ENCODE peak calls at places on chromosomes 4 and X, in four cellular contexts. F is endothelial cell of umbilical vein, A is Peyer's patch, O is prostate gland. H is an unnamed sample.

GRCh38 chrX:56759736-56760409 is 30.8 kb downstream of the NBDY start:
- DNase-seq in F (no peak), A (no peak), O (no peak), H (no peak)

GRCh38 chr4:158490629-158491028 is 31.1 kb upstream of the RXFP1 start:
- DNase-seq in F (no peak), A (no peak), O (no peak), H (no peak)

GRCh38 chr4:83266689-83267088 is 17.9 kb downstream of the COQ2 start:
- DNase-seq in F (no peak), A (no peak), O (no peak), H (no peak)

GRCh38 chr4:15400911-15401671 is 26.7 kb upstream of the C1QTNF7 start:
- DNase-seq in F (no peak), A (no peak), O (peak; percentile 30), H (no peak)

GRCh38 chr4:118281611-118282442 is 71.0 kb downstream of the PRSS12 start:
- DNase-seq in F (peak; percentile 19), A (peak; percentile 53), O (no peak), H (peak; percentile 7)

GRCh38 chr4:139700568-139700967 is 34.9 kb downstream of the MGST2 start:
- DNase-seq in F (no peak), A (no peak), O (no peak), H (no peak)

GRCh38 chr4:182113774-182114173 is 129.4 kb upstream of the TENM3 start:
- DNase-seq in F (no peak), A (no peak), O (no peak), H (no peak)

GRCh38 chr4:127782025-127782274 is 172 bp upstream of the HSPA4L start:
- DNase-seq in F (no peak), A (peak; percentile 89), O (peak; percentile 77), H (peak; percentile 90)

GRCh38 chr4:22202351-22203343 is 254.1 kb upstream of the KCNIP4 start:
- DNase-seq in F (no peak), A (peak; percentile 53), O (no peak), H (no peak)

GRCh38 chrX:101377542-101377941 is 8.4 kb downstream of the BTK start:
- DNase-seq in F (no peak), A (no peak), O (no peak), H (no peak)

GRCh38 chrX:49203536-49203935 is 3.5 kb upstream of the SYP start:
- DNase-seq in F (no peak), A (no peak), O (no peak), H (no peak)

GRCh38 chr4:123116412-123116811 is 194.0 kb upstream of the NUDT6 start:
- DNase-seq in F (peak; percentile 59), A (no peak), O (no peak), H (no peak)

GRCh38 chr4:178068136-178068535 is 625.9 kb upstream of the AGA start:
- DNase-seq in F (no peak), A (no peak), O (no peak), H (no peak)

GRCh38 chrX:15815779-15816452 is 25.6 kb downstream of the ZRSR2 start:
- DNase-seq in F (peak; percentile 2), A (no peak), O (no peak), H (peak; percentile 14)

GRCh38 chr4:1531683-1532548 is 125.7 kb upstream of the NKX1-1 start:
- DNase-seq in F (no peak), A (no peak), O (no peak), H (no peak)

GRCh38 chrX:9983463-9983862 is 16.3 kb downstream of the CLDN34 start:
- DNase-seq in F (no peak), A (no peak), O (no peak), H (no peak)

GRCh38 chr4:107130157-107130556 is 94.0 kb upstream of the DKK2 start:
- DNase-seq in F (peak; percentile 92), A (no peak), O (no peak), H (no peak)

GRCh38 chrX:37783284-37783683 is 3.4 kb downstream of the CYBB start:
- DNase-seq in F (no peak), A (no peak), O (no peak), H (no peak)

DNA sequence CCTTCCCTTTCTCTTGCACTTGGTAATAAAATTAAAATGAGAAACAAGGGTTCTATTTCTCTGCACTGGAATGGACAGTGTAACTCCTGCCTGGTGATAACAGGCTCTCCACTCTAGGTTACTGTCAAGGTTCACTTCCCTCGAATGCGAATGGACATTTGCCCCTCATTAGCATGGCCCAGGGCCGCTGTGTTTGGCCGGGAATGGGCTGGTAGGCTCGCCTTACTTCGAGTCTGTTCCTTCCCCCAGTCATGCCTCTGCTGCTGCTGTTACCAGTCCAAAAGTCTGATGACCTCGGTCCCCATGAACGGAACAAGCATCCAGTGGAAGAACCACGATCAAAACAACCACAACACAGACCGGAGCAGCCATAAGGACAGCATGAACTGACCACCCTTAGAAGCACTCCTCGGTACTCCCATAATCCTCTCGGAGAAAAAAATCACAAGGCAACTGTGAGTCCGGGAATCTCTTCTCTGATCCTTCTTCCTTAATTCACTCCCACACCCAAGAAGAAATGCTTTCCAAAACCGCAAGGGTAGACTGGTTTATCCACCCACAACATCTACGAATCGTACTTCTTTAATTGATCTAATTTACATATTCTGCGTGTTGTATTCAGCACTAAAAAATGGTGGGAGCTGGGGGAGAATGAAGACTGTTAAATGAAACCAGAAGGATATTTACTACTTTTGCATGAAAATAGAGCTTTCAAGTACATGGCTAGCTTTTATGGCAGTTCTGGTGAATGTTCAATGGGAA is 61.5 kb downstream of the EDNRA start:
- DNase-seq in F (no peak), A (no peak), O (no peak), H (no peak)
- TF ChIP-seq POLR2A in F (no peak), A (no peak), O (no peak), H (no peak)

GRCh38 chr4:4395849-4396627 is 9.1 kb downstream of the NSG1 start:
- DNase-seq in F (no peak), A (no peak), O (no peak), H (no peak)
- TF ChIP-seq POLR2A in F (no peak), A (no peak), O (no peak), H (no peak)

DNA sequence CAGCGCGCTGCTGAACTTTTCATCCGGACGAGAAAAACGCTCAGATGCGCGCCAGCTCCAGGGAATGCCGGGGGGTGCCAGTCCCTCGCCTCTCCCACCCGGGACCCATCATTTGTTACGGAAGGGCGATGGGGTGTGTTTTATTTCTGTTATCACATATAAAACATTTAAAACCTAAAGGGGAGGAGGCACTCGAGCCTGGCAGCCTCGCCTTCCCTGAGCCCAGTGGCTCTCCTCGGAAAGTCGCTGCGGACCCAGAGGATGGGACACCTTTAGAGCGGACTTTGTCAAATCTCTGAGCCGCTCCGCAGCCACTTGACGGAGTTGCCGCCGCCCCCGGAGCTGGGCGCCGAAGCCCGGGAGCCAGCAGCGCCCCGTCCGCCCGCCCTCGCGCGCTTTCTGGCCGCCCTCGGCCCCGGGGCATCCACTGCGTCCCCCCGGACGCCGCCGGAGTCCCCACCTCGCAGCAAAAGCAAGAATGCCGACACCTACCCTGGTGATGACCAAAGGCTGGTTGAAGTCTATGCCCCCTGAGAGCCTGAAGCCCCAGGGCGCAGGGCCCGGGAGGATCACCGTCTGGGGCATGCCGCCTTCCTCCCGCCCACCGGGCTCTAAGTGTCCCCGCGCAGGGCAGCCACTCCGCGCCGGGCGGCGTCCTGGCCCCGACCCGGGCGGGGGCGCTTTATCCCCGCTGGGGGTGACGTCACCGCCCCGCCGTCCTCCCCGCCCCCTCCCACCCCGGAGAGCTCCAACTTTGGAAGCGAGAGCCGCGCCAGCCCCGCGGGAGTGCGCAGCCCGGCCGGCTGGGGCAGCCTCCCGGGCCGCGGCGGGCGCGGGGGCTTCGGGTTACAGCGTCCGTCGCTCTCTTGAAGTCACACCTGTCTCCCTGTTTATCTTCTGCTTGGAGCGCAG is at the start of gene PDLIM3:
- DNase-seq in F (peak; percentile 65), A (peak; percentile 67), O (peak; percentile 41), H (no peak)
- TF ChIP-seq POLR2A in F (peak; percentile 53), A (peak; percentile 33), O (peak; percentile 51), H (no peak)

GRCh38 chrX:47539860-47540259 is 21.1 kb upstream of the ARAF start:
- DNase-seq in F (no peak), A (no peak), O (no peak), H (no peak)

GRCh38 chrX:47543496-47543895 is 17.5 kb upstream of the ARAF start:
- DNase-seq in F (no peak), A (no peak), O (no peak), H (no peak)

GRCh38 chrX:47540754-47541538 is 20.1 kb upstream of the ARAF start:
- DNase-seq in F (peak; percentile 92), A (peak; percentile 54), O (peak; percentile 78), H (peak; percentile 53)
- TF ChIP-seq POLR2A in F (no peak), A (peak; percentile 32), O (peak; percentile 37), H (no peak)

GRCh38 chr4:6296026-6296425 is 26.4 kb downstream of the WFS1 start:
- DNase-seq in F (no peak), A (no peak), O (no peak), H (no peak)
- TF ChIP-seq POLR2A in F (no peak), A (no peak), O (no peak), H (no peak)

DNA sequence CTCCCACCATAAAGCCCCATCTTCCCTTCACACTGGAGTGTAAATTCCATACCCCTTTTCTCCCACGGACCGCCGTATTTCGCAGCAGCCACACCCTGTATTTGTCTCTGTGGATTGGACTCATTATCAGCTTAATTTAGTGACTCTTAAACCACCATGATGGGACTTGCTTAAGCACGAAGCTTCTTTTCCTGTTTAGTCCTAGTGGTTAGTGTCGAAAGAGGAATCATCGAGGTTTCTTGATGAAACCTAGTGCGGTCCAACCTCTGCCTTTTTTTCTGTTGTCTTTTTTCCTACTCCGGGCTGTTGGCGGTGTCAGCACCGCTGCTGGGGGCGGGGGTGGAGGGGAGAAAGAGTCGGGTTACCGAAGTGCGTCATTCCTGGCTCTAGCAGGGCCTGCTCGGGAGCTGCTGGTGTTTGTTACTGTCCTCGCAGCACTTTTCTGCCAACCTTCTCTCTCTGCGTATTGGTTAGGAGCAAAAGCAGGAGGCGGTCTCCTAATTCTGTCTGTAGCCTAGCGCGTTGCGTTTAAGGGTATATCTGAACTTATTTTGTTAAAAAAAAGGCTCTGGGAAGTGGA is 1.4 kb downstream of the STAG2 start:
- DNase-seq in F (peak; percentile 93), A (peak; percentile 81), O (peak; percentile 92), H (peak; percentile 92)
- TF ChIP-seq POLR2A in F (no peak), A (peak; percentile 83), O (peak; percentile 63), H (peak; percentile 91)

GRCh38 chrX:23667239-23668177 is at the start of gene PRDX4:
- DNase-seq in F (peak; percentile 88), A (peak; percentile 89), O (peak; percentile 75), H (peak; percentile 94)
- TF ChIP-seq POLR2A in F (peak; percentile 81), A (peak; percentile 37), O (peak; percentile 66), H (peak; percentile 64)

DNA sequence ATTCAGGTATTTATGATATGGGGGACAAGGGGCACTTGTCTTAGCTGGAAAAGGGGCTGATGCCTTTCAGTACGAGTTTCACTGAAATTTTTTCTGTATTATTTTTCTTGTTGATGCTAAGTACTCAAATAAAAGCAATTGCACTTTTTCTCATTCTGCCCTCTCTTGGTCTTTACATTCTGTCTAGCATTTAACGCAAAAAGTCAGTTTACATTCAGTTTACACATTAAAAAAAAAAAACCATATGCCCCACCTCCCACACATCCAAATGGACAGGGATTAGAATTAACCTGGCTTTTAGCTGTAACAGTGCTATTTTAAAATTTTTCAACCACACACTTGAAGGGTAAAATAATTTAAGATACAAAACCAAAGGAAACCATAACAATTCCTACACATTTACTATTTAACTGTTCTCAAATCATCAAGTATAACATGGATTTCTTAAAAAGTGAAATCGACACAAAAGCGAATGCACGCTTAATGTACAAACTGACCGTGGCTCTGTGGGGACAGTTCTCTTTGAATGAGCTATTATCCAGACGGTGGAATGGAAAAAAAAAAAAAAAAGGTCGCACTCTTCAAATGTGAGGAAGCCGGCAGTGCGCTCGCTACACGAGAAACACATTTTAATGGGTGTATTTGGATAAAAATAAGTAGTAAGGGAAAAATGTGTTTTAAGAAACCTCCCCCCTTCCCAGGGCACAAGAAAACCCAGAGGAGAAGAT is 1.4 kb downstream of the AMMECR1 start:
- DNase-seq in F (peak; percentile 40), A (no peak), O (no peak), H (peak; percentile 39)
- TF ChIP-seq POLR2A in F (no peak), A (no peak), O (no peak), H (no peak)